ENCODE peak calls at places on chromosomes 7 and 10, in six cellular contexts. B is K562, R is A549, N is HepG2, G is GM12878, F is NB4. I is an unnamed sample.
A peak's percentile ranks its signal among the peaks of the same experiment; 100 is the strongest.

GRCh38 chr7:4009720-4010119 is 672.4 kb upstream of the FOXK1 start:
- DNase-seq in B (no peak), R (no peak), N (no peak), G (no peak), F (no peak), I (no peak)

GRCh38 chr10:111481271-111482073 is 404.6 kb downstream of the ADRA2A start:
- DNase-seq in B (no peak), R (peak; percentile 21), N (peak; percentile 9), G (no peak), F (peak; percentile 50), I (no peak)

GRCh38 chr10:29646238-29646902 is 11.6 kb upstream of the SVIL start:
- DNase-seq in B (no peak), R (no peak), N (no peak), G (no peak), F (peak; percentile 44), I (peak; percentile 41)

GRCh38 chr10:92574545-92575377 is 868 bp upstream of the IDE start:
- DNase-seq in B (no peak), R (no peak), N (no peak), G (no peak), F (no peak), I (no peak)

GRCh38 chr10:69721690-69722310 is 79.9 kb upstream of the COL13A1 start:
- DNase-seq in B (no peak), R (no peak), N (no peak), G (no peak), F (no peak), I (peak; percentile 34)

GRCh38 chr10:123842692-123843385 is 48.8 kb downstream of the CPXM2 start:
- DNase-seq in B (no peak), R (no peak), N (no peak), G (no peak), F (no peak), I (no peak)

GRCh38 chr7:69439040-69439439 is 159.2 kb upstream of the AUTS2 start:
- DNase-seq in B (no peak), R (no peak), N (no peak), G (no peak), F (no peak), I (no peak)

GRCh38 chr7:92880212-92881090 is 44.1 kb upstream of the CDK6 start:
- DNase-seq in B (peak; percentile 66), R (peak; percentile 47), N (peak; percentile 62), G (no peak), F (peak; percentile 56), I (peak; percentile 20)

GRCh38 chr10:44911081-44911540 is at the start of gene TMEM72:
- DNase-seq in B (peak; percentile 55), R (no peak), N (peak; percentile 66), G (no peak), F (no peak), I (no peak)

GRCh38 chr7:142807855-142808460 is 37.2 kb downstream of the PRSS2 start:
- DNase-seq in B (peak; percentile 45), R (no peak), N (no peak), G (peak; percentile 73), F (no peak), I (peak; percentile 91)

DNA sequence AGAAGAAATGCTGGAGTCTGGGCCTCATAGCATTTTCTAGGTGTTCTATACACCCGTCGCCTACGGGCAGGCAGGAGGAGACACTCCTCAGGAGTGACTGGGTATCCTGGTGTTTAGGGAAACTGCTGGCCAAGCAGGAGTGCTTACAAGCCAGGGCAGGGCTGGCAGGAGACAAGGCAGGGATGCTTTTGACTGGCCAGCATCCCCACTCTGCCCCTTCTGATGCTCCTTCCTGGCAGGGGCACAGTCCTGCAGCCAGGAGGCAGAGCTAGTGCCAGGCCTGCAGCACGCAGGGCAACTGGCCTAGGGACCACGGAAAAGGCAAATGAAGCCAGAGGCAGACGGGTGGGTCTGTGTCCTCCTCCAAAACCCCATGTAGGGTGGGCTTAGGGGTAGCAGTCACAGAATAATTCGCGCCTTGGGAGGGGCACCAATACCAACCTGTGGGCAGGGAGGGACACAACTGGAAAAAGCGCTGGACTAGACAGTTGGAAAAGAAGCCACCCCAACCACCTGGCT is 4.9 kb downstream of the IMPDH1 start:
- DNase-seq in B (peak; percentile 21), R (no peak), N (no peak), G (no peak), F (peak; percentile 51), I (peak; percentile 34)
- TF ChIP-seq MYC in B (peak; percentile 37), R (no peak), N (no peak), G (no peak), F (no peak), I (no peak)

GRCh38 chr7:46080595-46081159 is 159.6 kb upstream of the IGFBP3 start:
- DNase-seq in B (no peak), R (no peak), N (no peak), G (no peak), F (no peak), I (no peak)
- TF ChIP-seq MYC in B (no peak), R (no peak), N (no peak), G (no peak), F (no peak), I (no peak)

GRCh38 chr7:156474241-156474743 is 166.3 kb upstream of the RNF32 start:
- DNase-seq in B (no peak), R (peak; percentile 25), N (peak; percentile 91), G (peak; percentile 19), F (peak; percentile 96), I (peak; percentile 20)
- TF ChIP-seq MYC in B (no peak), R (no peak), N (no peak), G (no peak), F (peak; percentile 68), I (no peak)

DNA sequence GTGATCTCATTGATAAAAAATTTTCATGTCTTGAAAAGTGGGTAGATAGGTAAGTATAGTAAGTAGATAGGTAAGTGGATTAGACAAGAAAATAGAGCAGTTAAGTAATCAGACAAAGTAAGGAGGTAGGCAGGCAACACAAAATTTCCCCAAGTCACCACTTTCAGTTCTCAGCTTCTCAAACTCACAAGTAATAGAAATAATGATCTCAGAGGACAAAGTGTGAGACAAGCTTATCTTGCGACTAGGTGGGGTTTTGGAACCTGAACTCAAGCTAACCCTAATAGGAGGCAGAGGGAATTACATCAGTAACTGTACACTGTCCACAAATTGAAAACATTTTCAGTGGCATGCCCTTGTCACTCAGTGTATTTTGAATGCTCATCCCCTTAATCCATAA is 703.4 kb downstream of the XPNPEP1 start:
- DNase-seq in B (no peak), R (no peak), N (no peak), G (no peak), F (no peak), I (no peak)
- TF ChIP-seq MYC in B (no peak), R (no peak), N (no peak), G (no peak), F (no peak), I (no peak)

I was measured in endothelial cell of umbilical vein.